ENCODE peak calls at places on chromosomes 6 and 20, in four cellular contexts. One of them, this sample, is unnamed.

GRCh38 chr6:129903082-129903481 is 42.0 kb upstream of the TMEM244 start:
- DNase-seq in Peyer's patch: no peak
- DNase-seq in cardiac muscle cell: no peak
- DNase-seq in ascending aorta: no peak
- DNase-seq in this sample: no peak

GRCh38 chr6:38350220-38350619 is 289.5 kb downstream of the BTBD9 start:
- DNase-seq in Peyer's patch: no peak
- DNase-seq in cardiac muscle cell: no peak
- DNase-seq in ascending aorta: no peak
- DNase-seq in this sample: no peak

GRCh38 chr20:36210561-36210960 is 25.7 kb upstream of the AAR2 start:
- DNase-seq in Peyer's patch: no peak
- DNase-seq in cardiac muscle cell: peak; percentile 7
- DNase-seq in ascending aorta: no peak
- DNase-seq in this sample: no peak

GRCh38 chr6:6796818-6797217 is 208.3 kb downstream of the LY86 start:
- DNase-seq in Peyer's patch: no peak
- DNase-seq in cardiac muscle cell: no peak
- DNase-seq in ascending aorta: no peak
- DNase-seq in this sample: no peak

GRCh38 chr6:131258816-131259476 is 123.7 kb downstream of the AKAP7 start:
- DNase-seq in Peyer's patch: no peak
- DNase-seq in cardiac muscle cell: peak; percentile 21
- DNase-seq in ascending aorta: no peak
- DNase-seq in this sample: no peak

GRCh38 chr6:56570434-56571359 is 72.0 kb downstream of the DST start:
- DNase-seq in Peyer's patch: no peak
- DNase-seq in cardiac muscle cell: peak; percentile 34
- DNase-seq in ascending aorta: no peak
- DNase-seq in this sample: no peak

GRCh38 chr6:53436904-53437303 is 88.2 kb upstream of the ELOVL5 start:
- DNase-seq in Peyer's patch: no peak
- DNase-seq in cardiac muscle cell: no peak
- DNase-seq in ascending aorta: no peak
- DNase-seq in this sample: no peak

GRCh38 chr6:137231156-137231555 is 12.0 kb upstream of the IFNGR1 start:
- DNase-seq in Peyer's patch: no peak
- DNase-seq in cardiac muscle cell: no peak
- DNase-seq in ascending aorta: no peak
- DNase-seq in this sample: no peak

GRCh38 chr20:41135187-41135887 is 2.0 kb upstream of the PLCG1 start:
- DNase-seq in Peyer's patch: peak; percentile 63
- DNase-seq in cardiac muscle cell: peak; percentile 70
- DNase-seq in ascending aorta: no peak
- DNase-seq in this sample: no peak

GRCh38 chr6:4936681-4937041 is 67.2 kb downstream of the RPP40 start:
- DNase-seq in Peyer's patch: no peak
- DNase-seq in cardiac muscle cell: peak; percentile 47
- DNase-seq in ascending aorta: no peak
- DNase-seq in this sample: no peak

GRCh38 chr20:57043669-57044268 is 222.7 kb downstream of the BMP7 start:
- DNase-seq in Peyer's patch: no peak
- DNase-seq in cardiac muscle cell: no peak
- DNase-seq in ascending aorta: no peak
- DNase-seq in this sample: no peak

GRCh38 chr20:57049298-57049697 is 217.1 kb downstream of the BMP7 start:
- DNase-seq in Peyer's patch: no peak
- DNase-seq in cardiac muscle cell: no peak
- DNase-seq in ascending aorta: no peak
- DNase-seq in this sample: no peak

GRCh38 chr20:57051096-57051495 is 215.3 kb downstream of the BMP7 start:
- DNase-seq in Peyer's patch: no peak
- DNase-seq in cardiac muscle cell: no peak
- DNase-seq in ascending aorta: no peak
- DNase-seq in this sample: no peak

GRCh38 chr20:57048027-57048869 is 218.2 kb downstream of the BMP7 start:
- DNase-seq in Peyer's patch: no peak
- DNase-seq in cardiac muscle cell: peak; percentile 70
- DNase-seq in ascending aorta: no peak
- DNase-seq in this sample: no peak

DNA sequence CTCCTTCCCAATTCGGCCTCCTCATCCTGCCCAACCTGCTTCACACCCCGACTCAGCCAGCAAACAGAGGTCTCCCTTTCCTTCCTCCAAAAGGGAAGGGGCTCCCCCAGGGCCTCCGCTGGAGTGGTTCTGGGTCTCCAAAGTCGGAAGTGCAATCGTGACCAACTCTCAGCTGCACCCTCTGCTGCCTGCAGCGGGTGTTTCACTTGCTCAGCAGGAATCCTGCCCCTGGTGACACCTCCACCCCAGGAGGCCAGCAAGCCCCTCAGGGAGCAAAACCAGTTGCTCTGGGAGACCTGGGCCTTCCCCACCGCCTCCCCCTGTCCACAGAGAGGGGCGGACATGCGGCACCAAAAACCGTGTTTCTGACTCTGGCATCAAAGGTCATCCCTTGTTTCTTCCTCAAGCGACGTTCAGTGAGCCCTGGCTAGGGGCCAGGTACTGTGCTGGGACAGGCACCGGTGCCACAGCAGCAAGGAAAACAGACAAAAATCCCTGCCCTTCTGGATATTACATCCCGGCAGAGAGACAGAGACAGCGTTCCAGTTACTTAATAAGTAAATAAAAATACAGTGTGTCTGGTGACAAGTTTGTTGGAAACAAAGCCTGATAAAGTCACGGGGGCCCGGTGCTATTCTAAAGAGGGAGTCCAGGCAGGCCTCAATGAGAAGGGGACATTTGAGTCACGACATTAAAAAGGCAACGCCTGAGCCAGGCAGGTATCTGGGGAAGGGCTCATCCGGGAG is 219.0 kb downstream of the BMP7 start:
- DNase-seq in Peyer's patch: no peak
- DNase-seq in cardiac muscle cell: no peak
- DNase-seq in ascending aorta: no peak
- DNase-seq in this sample: no peak
- TF ChIP-seq CTCF in Peyer's patch: no peak
- TF ChIP-seq CTCF in cardiac muscle cell: no peak
- TF ChIP-seq CTCF in ascending aorta: no peak
- TF ChIP-seq CTCF in this sample: no peak

DNA sequence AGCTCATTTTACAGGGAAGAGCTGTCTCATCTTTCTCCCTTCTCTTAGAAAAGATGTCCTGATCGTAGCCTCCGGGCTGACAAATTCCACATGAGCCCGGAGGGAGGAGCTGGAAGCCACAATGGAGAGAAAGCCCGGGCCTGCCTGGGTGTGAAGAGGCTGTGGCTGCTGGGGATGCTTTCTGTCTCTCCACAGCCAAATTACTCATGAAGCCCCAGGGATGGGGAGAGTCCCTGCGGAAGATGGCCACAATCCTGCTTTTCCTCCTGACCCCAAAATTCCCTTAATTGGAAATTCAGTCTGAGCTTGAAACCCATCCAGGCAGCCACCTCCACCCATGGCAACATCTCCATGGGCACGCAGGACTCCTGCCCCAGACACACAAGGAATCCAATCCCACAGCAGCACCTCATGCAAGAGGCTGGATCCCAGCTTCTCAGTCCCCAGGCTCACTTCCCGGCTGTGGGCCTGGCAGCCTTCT is 32.4 kb downstream of the JPH2 start:
- DNase-seq in Peyer's patch: no peak
- DNase-seq in cardiac muscle cell: no peak
- DNase-seq in ascending aorta: peak; percentile 80
- DNase-seq in this sample: no peak
- H3K27ac ChIP-seq in Peyer's patch: peak overlapping the region; percentile 76
- H3K27ac ChIP-seq in cardiac muscle cell: peak overlapping the region; percentile 87
- H3K27ac ChIP-seq in ascending aorta: peak overlapping the region; percentile 95
- H3K27ac ChIP-seq in this sample: peak overlapping the region; percentile 55

GRCh38 chr6:170096191-170096802 is 194.6 kb downstream of the DLL1 start:
- DNase-seq in Peyer's patch: no peak
- DNase-seq in cardiac muscle cell: no peak
- DNase-seq in ascending aorta: peak; percentile 58
- DNase-seq in this sample: no peak
- H3K4me3 ChIP-seq in Peyer's patch: no peak overlapping the region
- H3K4me3 ChIP-seq in cardiac muscle cell: no peak overlapping the region
- H3K4me3 ChIP-seq in ascending aorta: no peak overlapping the region
- H3K4me3 ChIP-seq in this sample: no peak overlapping the region

GRCh38 chr20:49799698-49800097 is 12.9 kb upstream of the SLC9A8 start:
- DNase-seq in Peyer's patch: no peak
- DNase-seq in cardiac muscle cell: no peak
- DNase-seq in ascending aorta: no peak
- DNase-seq in this sample: no peak
- TF ChIP-seq CTCF in Peyer's patch: no peak
- TF ChIP-seq CTCF in cardiac muscle cell: no peak
- TF ChIP-seq CTCF in ascending aorta: no peak
- TF ChIP-seq CTCF in this sample: no peak

GRCh38 chr6:16326531-16326930 is 88.1 kb downstream of the GMPR start:
- DNase-seq in Peyer's patch: no peak
- DNase-seq in cardiac muscle cell: no peak
- DNase-seq in ascending aorta: peak; percentile 46
- DNase-seq in this sample: no peak
- H3K27ac ChIP-seq in Peyer's patch: no peak overlapping the region
- H3K27ac ChIP-seq in cardiac muscle cell: no peak overlapping the region
- H3K27ac ChIP-seq in ascending aorta: no peak overlapping the region
- H3K27ac ChIP-seq in this sample: no peak overlapping the region

DNA sequence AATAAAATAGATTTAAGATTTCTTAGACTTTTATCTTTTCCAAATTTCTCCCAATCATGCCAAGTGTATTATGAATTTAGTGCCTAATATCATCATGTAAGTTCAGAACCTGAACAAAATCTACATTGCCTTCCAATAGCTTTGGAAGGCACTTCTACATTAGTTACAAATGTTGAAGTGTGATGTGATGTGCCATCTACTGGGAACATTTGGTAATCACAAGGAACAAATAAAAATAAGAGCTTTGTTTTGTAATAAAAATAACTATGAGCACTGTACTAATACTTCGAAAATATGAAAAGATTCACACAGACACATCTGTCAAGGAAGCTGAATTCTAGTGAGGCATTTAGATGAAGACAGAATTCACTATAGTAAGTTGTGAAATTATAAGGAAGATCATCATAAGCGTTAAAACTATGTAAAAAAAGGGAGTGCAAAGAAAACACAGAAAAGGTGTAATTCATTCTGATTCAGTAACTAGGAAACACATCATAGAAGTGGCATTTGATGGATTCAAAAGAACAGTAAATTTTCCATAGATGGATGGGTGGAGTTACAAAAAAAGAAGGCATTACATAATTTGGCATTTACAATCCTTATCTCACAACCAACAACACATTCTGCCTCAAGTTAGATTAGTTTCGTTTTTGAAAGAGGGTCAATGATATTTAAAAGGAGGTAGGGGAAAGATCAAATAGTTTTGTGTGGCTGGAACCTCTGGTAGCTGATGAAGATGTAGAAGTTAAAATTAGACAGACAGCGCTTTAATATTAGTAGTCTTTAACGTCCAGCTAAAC is 161.0 kb downstream of the ASCC3 start:
- DNase-seq in Peyer's patch: no peak
- DNase-seq in cardiac muscle cell: peak; percentile 13
- DNase-seq in ascending aorta: no peak
- DNase-seq in this sample: no peak
- H3K4me3 ChIP-seq in Peyer's patch: no peak overlapping the region
- H3K4me3 ChIP-seq in cardiac muscle cell: no peak overlapping the region
- H3K4me3 ChIP-seq in ascending aorta: no peak overlapping the region
- H3K4me3 ChIP-seq in this sample: no peak overlapping the region